ENCODE peak calls at places on chromosomes 5 and 9, in nine cellular contexts. One of them, this sample, is unnamed.

GRCh38 chr9:81535542-81536241 is 153.7 kb downstream of the TLE1 start:
- DNase-seq in IMR-90: peak
- DNase-seq in transverse colon: no peak
- DNase-seq in uterus: no peak
- DNase-seq in heart left ventricle: no peak
- DNase-seq in adrenal gland: no peak
- DNase-seq in H54: no peak
- DNase-seq in testis: no peak
- DNase-seq in A549: peak
- DNase-seq in this sample: no peak

GRCh38 chr5:39498247-39498952 is 73.6 kb upstream of the DAB2 start:
- DNase-seq in IMR-90: peak
- DNase-seq in transverse colon: no peak
- DNase-seq in uterus: no peak
- DNase-seq in heart left ventricle: no peak
- DNase-seq in adrenal gland: no peak
- DNase-seq in H54: no peak
- DNase-seq in testis: no peak
- DNase-seq in A549: no peak
- DNase-seq in this sample: no peak

GRCh38 chr5:138615461-138615860 is 40.3 kb upstream of the HSPA9 start:
- DNase-seq in IMR-90: no peak
- DNase-seq in transverse colon: no peak
- DNase-seq in uterus: no peak
- DNase-seq in heart left ventricle: no peak
- DNase-seq in adrenal gland: no peak
- DNase-seq in H54: no peak
- DNase-seq in testis: no peak
- DNase-seq in A549: no peak
- DNase-seq in this sample: no peak

GRCh38 chr5:35771321-35771720 is 85.4 kb upstream of the IL7R start:
- DNase-seq in IMR-90: peak
- DNase-seq in transverse colon: no peak
- DNase-seq in uterus: no peak
- DNase-seq in heart left ventricle: no peak
- DNase-seq in adrenal gland: no peak
- DNase-seq in H54: no peak
- DNase-seq in testis: no peak
- DNase-seq in A549: no peak
- DNase-seq in this sample: no peak

GRCh38 chr5:177077335-177077734 is 9.4 kb upstream of the FGFR4 start:
- DNase-seq in IMR-90: no peak
- DNase-seq in transverse colon: no peak
- DNase-seq in uterus: no peak
- DNase-seq in heart left ventricle: no peak
- DNase-seq in adrenal gland: no peak
- DNase-seq in H54: no peak
- DNase-seq in testis: no peak
- DNase-seq in A549: no peak
- DNase-seq in this sample: no peak

GRCh38 chr9:127162567-127163365 is 40.3 kb upstream of the ANGPTL2 start:
- DNase-seq in IMR-90: no peak
- DNase-seq in transverse colon: no peak
- DNase-seq in uterus: peak
- DNase-seq in heart left ventricle: no peak
- DNase-seq in adrenal gland: no peak
- DNase-seq in H54: no peak
- DNase-seq in testis: peak
- DNase-seq in A549: no peak
- DNase-seq in this sample: no peak

GRCh38 chr5:19035816-19036215 is 952.2 kb downstream of the CDH18 start:
- DNase-seq in IMR-90: no peak
- DNase-seq in transverse colon: no peak
- DNase-seq in uterus: no peak
- DNase-seq in heart left ventricle: no peak
- DNase-seq in adrenal gland: no peak
- DNase-seq in H54: no peak
- DNase-seq in testis: no peak
- DNase-seq in A549: no peak
- DNase-seq in this sample: no peak

GRCh38 chr9:134325096-134325812 is 1.0 kb upstream of the RXRA start:
- DNase-seq in IMR-90: peak
- DNase-seq in transverse colon: peak
- DNase-seq in uterus: peak
- DNase-seq in heart left ventricle: peak
- DNase-seq in adrenal gland: peak
- DNase-seq in H54: peak
- DNase-seq in testis: peak
- DNase-seq in A549: peak
- DNase-seq in this sample: no peak

GRCh38 chr9:133341369-133342082 is 5.5 kb upstream of the SURF6 start:
- DNase-seq in IMR-90: no peak
- DNase-seq in transverse colon: peak
- DNase-seq in uterus: no peak
- DNase-seq in heart left ventricle: peak
- DNase-seq in adrenal gland: peak
- DNase-seq in H54: no peak
- DNase-seq in testis: no peak
- DNase-seq in A549: no peak
- DNase-seq in this sample: peak

GRCh38 chr9:91001146-91001611 is 199.6 kb downstream of the SYK start:
- DNase-seq in IMR-90: peak
- DNase-seq in transverse colon: no peak
- DNase-seq in uterus: no peak
- DNase-seq in heart left ventricle: no peak
- DNase-seq in adrenal gland: peak
- DNase-seq in H54: peak
- DNase-seq in testis: no peak
- DNase-seq in A549: peak
- DNase-seq in this sample: no peak

DNA sequence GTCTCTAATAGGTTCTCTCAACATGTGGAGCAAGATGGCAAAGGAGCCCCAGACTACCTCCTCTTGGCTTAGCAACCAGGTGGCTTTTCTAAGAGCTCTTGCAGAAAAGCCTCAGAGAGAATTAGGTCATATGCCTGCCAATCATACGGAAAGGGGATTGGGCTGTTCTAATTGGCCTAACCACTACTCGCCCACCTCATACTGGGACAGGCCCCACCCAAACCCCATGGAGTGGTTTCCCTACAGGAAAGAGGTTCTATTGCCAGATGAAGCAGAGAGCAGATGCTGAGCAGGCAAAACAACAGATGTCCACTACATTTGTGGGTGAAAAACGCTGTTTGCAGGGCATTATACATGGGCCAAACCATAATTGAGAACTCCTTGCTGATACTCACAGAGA is 29.0 kb downstream of the ABLIM3 start:
- DNase-seq in IMR-90: peak
- DNase-seq in transverse colon: no peak
- DNase-seq in uterus: no peak
- DNase-seq in heart left ventricle: no peak
- DNase-seq in adrenal gland: no peak
- DNase-seq in H54: no peak
- DNase-seq in testis: no peak
- DNase-seq in A549: no peak
- DNase-seq in this sample: no peak
- TF ChIP-seq POLR2A in IMR-90: no peak
- TF ChIP-seq POLR2A in transverse colon: no peak
- TF ChIP-seq POLR2A in uterus: no peak
- TF ChIP-seq POLR2A in heart left ventricle: no peak
- TF ChIP-seq POLR2A in adrenal gland: no peak
- TF ChIP-seq POLR2A in H54: no peak
- TF ChIP-seq POLR2A in testis: no peak
- TF ChIP-seq POLR2A in A549: no peak
- TF ChIP-seq POLR2A in this sample: no peak

GRCh38 chr9:136849038-136849959 is at the start of gene PHPT1:
- DNase-seq in IMR-90: peak
- DNase-seq in transverse colon: peak
- DNase-seq in uterus: peak
- DNase-seq in heart left ventricle: peak
- DNase-seq in adrenal gland: peak
- DNase-seq in H54: peak
- DNase-seq in testis: peak
- DNase-seq in A549: peak
- DNase-seq in this sample: peak

GRCh38 chr9:136850866-136851775 is 1.0 kb upstream of the MAMDC4 start:
- DNase-seq in IMR-90: no peak
- DNase-seq in transverse colon: peak
- DNase-seq in uterus: no peak
- DNase-seq in heart left ventricle: peak
- DNase-seq in adrenal gland: no peak
- DNase-seq in H54: no peak
- DNase-seq in testis: no peak
- DNase-seq in A549: no peak
- DNase-seq in this sample: no peak

GRCh38 chr9:136851941-136852663 is at the start of gene MAMDC4:
- DNase-seq in IMR-90: no peak
- DNase-seq in transverse colon: peak
- DNase-seq in uterus: no peak
- DNase-seq in heart left ventricle: peak
- DNase-seq in adrenal gland: peak
- DNase-seq in H54: no peak
- DNase-seq in testis: peak
- DNase-seq in A549: no peak
- DNase-seq in this sample: peak

GRCh38 chr9:136848393-136849037 is 694 bp upstream of the PHPT1 start:
- DNase-seq in IMR-90: no peak
- DNase-seq in transverse colon: peak
- DNase-seq in uterus: no peak
- DNase-seq in heart left ventricle: no peak
- DNase-seq in adrenal gland: no peak
- DNase-seq in H54: peak
- DNase-seq in testis: peak
- DNase-seq in A549: peak
- DNase-seq in this sample: peak

GRCh38 chr9:136849960-136850865 is 1.0 kb downstream of the PHPT1 start:
- DNase-seq in IMR-90: no peak
- DNase-seq in transverse colon: no peak
- DNase-seq in uterus: no peak
- DNase-seq in heart left ventricle: peak
- DNase-seq in adrenal gland: no peak
- DNase-seq in H54: no peak
- DNase-seq in testis: no peak
- DNase-seq in A549: no peak
- DNase-seq in this sample: no peak
- TF ChIP-seq POLR2A in IMR-90: no peak
- TF ChIP-seq POLR2A in transverse colon: no peak
- TF ChIP-seq POLR2A in uterus: no peak
- TF ChIP-seq POLR2A in heart left ventricle: no peak
- TF ChIP-seq POLR2A in adrenal gland: no peak
- TF ChIP-seq POLR2A in H54: peak
- TF ChIP-seq POLR2A in testis: no peak
- TF ChIP-seq POLR2A in A549: no peak
- TF ChIP-seq POLR2A in this sample: no peak

DNA sequence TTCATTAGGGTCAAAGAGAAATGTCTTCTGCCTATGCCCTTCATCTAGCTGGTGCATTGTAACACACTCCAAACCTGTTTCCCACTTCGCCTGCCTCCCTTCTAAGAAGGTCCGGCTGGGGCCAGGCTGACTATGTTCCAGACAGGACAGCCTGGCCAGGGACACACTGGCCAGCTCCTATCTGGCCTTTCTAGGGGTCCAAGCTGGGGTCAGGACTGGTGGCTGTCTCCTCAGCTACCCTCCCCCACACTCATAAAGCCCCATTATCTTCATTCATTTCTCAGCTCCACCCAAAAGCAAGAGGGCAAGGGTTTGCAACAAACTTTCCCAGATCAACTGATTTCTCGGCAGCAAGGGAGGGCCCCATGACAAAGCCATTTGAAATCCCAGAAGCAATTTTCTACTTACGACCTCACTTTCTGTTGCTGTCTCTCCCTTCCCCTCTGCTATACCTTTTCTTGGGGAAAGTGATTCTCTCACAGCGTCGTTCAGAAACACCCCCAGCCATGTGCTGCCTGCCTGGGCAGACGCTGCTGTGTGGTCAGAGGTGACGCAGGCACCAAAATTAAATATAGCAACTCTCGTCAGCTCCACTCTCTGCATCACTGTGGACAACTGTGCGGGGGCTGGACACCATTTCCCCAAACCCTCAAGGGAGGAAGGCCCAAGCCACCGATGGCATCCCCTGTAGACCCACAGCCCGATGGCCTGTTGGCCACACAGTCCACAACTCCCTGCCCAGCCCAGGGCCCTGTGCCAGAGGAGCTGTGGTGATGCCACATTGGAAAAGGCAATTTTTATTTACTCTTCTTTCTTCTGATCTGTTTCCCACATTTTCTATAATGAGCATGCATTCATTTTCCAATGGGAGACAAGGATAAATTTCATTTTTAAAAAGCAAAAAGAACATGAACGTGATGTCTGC is 6.1 kb downstream of the IL13 start:
- DNase-seq in IMR-90: no peak
- DNase-seq in transverse colon: no peak
- DNase-seq in uterus: no peak
- DNase-seq in heart left ventricle: no peak
- DNase-seq in adrenal gland: no peak
- DNase-seq in H54: no peak
- DNase-seq in testis: no peak
- DNase-seq in A549: no peak
- DNase-seq in this sample: no peak
- TF ChIP-seq POLR2A in IMR-90: no peak
- TF ChIP-seq POLR2A in transverse colon: no peak
- TF ChIP-seq POLR2A in uterus: no peak
- TF ChIP-seq POLR2A in heart left ventricle: no peak
- TF ChIP-seq POLR2A in adrenal gland: no peak
- TF ChIP-seq POLR2A in H54: no peak
- TF ChIP-seq POLR2A in testis: no peak
- TF ChIP-seq POLR2A in A549: no peak
- TF ChIP-seq POLR2A in this sample: no peak

DNA sequence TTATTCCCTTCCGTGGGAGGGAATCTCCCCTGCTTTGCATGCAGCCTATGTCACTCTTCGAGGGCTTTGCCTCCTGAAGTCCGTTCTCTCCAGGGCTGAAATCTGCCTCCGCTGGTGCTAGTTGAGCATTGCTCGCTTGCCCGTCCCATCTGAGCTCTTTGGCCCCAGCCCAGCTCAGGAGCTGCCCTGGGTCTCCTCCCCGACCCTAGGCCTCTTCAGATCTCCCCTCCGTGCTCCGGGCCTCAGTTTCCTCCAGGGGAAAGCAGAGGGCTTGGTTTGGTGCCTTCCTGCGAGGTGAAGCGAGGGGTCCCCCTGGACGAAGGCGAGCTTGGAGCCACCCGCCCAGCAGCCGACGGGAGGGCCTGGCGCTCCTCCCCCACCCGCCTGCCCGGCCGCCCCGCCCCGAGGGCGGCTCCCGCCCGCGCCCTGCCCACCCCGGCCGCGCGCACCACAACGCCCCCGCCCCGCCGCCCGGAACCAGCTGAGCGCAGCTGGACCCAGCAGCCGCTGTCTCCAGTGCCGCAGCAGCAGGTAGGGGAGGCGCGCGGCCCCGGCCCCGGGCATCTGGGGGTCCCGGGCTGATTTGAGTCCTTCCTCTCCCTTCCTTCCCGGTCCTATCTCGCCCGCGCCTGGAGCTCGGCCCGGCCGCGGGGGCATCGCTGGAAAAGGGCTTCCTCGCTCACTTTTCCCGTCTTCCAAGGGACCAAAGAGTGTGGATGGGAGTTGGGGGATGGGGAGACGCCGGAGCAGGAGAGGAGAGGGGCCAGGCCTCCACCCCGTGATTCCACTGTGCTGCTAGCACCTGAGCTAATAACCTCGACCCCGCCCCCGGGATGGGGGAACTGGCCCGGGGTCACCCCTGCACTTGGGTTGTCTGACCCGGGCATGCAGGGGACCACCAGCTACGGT is at the start of gene GSN:
- DNase-seq in IMR-90: peak
- DNase-seq in transverse colon: peak
- DNase-seq in uterus: peak
- DNase-seq in heart left ventricle: peak
- DNase-seq in adrenal gland: peak
- DNase-seq in H54: peak
- DNase-seq in testis: peak
- DNase-seq in A549: peak
- DNase-seq in this sample: peak
- TF ChIP-seq POLR2A in IMR-90: no peak
- TF ChIP-seq POLR2A in transverse colon: peak
- TF ChIP-seq POLR2A in uterus: peak
- TF ChIP-seq POLR2A in heart left ventricle: peak
- TF ChIP-seq POLR2A in adrenal gland: no peak
- TF ChIP-seq POLR2A in H54: peak
- TF ChIP-seq POLR2A in testis: peak
- TF ChIP-seq POLR2A in A549: peak
- TF ChIP-seq POLR2A in this sample: peak